ENCODE peak calls at places on chromosomes 5 and 9, in seven cellular contexts. T is trophoblast cell, F is neuronal stem cell, W is IMR-90, U is H9, O is H1, Z is mesenchymal stem cell. H is an unnamed sample.

GRCh38 chr9:118108971-118109370 is 404.8 kb downstream of the TLR4 start:
- DNase-seq in T (no peak), F (no peak), W (no peak), U (no peak), O (no peak), Z (no peak), H (no peak)

GRCh38 chr9:135958485-135958884 is 2.7 kb downstream of the UBAC1 start:
- DNase-seq in T (no peak), F (no peak), W (no peak), U (no peak), O (no peak), Z (no peak), H (no peak)

GRCh38 chr5:91556-92263 is at the start of gene PLEKHG4B:
- DNase-seq in T (no peak), F (peak; percentile 84), W (no peak), U (peak; percentile 93), O (peak; percentile 96), Z (no peak), H (peak; percentile 90)

GRCh38 chr9:20873240-20873860 is 158.1 kb downstream of the HACD4 start:
- DNase-seq in T (peak; percentile 10), F (no peak), W (peak; percentile 53), U (no peak), O (no peak), Z (peak; percentile 26), H (no peak)

GRCh38 chr5:36561596-36561995 is 44.8 kb upstream of the SLC1A3 start:
- DNase-seq in T (no peak), F (no peak), W (no peak), U (no peak), O (no peak), Z (no peak), H (no peak)

GRCh38 chr9:110189001-110189400 is 19.0 kb downstream of the C9orf152 start:
- DNase-seq in T (no peak), F (no peak), W (peak; percentile 18), U (no peak), O (no peak), Z (peak; percentile 66), H (no peak)

GRCh38 chr9:133003671-133004090 is 25.2 kb downstream of the GFI1B start:
- DNase-seq in T (no peak), F (no peak), W (no peak), U (peak; percentile 70), O (no peak), Z (no peak), H (peak; percentile 43)

GRCh38 chr5:36704131-36704530 is 97.7 kb downstream of the SLC1A3 start:
- DNase-seq in T (no peak), F (no peak), W (no peak), U (no peak), O (no peak), Z (no peak), H (no peak)

GRCh38 chr5:142320851-142321560 is 3.8 kb downstream of the SPRY4 start:
- DNase-seq in T (no peak), F (peak; percentile 39), W (peak; percentile 47), U (peak; percentile 39), O (no peak), Z (peak; percentile 41), H (no peak)

GRCh38 chr9:133120343-133121199 is 469 bp downstream of the RALGDS start:
- DNase-seq in T (no peak), F (no peak), W (no peak), U (peak; percentile 43), O (peak; percentile 67), Z (no peak), H (no peak)

DNA sequence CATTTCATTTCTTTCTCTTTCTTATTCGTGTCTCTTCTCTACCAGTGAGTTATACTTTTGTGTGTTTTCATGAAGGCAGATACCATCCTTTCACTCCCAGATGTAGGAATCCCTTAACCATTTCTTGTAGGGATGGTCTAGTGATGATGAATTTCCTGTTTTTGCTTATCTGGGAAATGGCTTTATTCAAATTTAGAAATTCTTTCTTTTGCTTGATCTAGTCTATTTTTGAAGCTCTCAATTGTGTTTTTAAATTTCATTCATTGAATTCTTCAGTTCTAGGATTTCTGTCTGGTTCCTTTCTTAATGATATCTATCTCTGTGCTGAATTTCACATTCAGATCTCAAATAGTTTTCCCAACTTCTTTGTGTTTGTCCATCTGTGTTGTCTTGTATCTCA is 95.9 kb upstream of the TBC1D2 start:
- DNase-seq in T (no peak), F (no peak), W (no peak), U (no peak), O (no peak), Z (no peak), H (no peak)
- H3K23ac ChIP-seq in T (no peak overlapping the region), F (no peak overlapping the region), W (no peak overlapping the region), U (no peak overlapping the region), O (no peak overlapping the region), Z (no peak overlapping the region), H (no peak overlapping the region)

GRCh38 chr9:128383791-128384190 is 12.6 kb downstream of the URM1 start:
- DNase-seq in T (no peak), F (no peak), W (no peak), U (no peak), O (no peak), Z (no peak), H (no peak)
- H3K23ac ChIP-seq in T (no peak overlapping the region), F (no peak overlapping the region), W (no peak overlapping the region), U (no peak overlapping the region), O (no peak overlapping the region), Z (no peak overlapping the region), H (no peak overlapping the region)

DNA sequence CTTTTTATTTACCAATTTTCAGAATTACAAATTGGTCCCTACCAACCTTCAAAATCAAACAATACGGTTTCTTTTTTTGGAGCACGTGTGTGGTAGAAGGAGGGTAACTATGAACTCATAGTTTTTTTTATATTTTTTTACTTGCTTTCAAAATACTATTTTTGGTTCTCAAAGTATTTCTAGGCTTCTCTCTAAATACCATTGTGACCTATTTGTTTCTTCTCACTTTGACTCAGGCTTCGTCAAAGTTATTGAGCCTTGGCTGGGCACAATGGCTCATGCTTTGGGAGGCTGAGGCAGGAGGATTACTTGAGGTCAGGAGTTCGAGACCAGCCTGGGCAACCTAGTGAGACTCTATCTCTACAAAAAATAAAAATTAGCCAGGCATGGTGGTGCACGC is 11.6 kb upstream of the KIF27 start:
- DNase-seq in T (no peak), F (no peak), W (no peak), U (no peak), O (no peak), Z (no peak), H (no peak)
- H3K23ac ChIP-seq in T (no peak overlapping the region), F (no peak overlapping the region), W (no peak overlapping the region), U (no peak overlapping the region), O (no peak overlapping the region), Z (no peak overlapping the region), H (no peak overlapping the region)

DNA sequence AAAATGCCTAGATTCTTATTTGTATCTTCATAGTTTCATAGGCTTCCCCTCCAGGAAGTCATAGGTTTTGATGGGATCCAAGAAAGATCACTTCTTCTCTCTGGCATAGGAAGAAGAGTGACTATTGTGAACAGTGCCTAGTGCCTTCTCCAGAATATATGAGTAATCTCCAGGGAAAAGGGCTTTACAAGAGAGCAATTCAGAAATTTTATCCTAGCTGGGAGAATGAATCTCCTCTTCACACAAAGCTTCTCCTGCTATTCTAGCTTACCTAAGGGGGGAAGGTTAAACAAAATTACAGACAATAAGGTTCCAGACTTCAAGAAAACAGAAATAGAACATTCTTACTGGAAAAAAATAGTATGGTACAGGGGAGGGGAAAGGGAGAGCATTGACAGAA is 1193.3 kb upstream of the CDH6 start:
- DNase-seq in T (no peak), F (no peak), W (no peak), U (no peak), O (no peak), Z (no peak), H (no peak)
- H3K23ac ChIP-seq in T (no peak overlapping the region), F (no peak overlapping the region), W (no peak overlapping the region), U (no peak overlapping the region), O (no peak overlapping the region), Z (no peak overlapping the region), H (no peak overlapping the region)

GRCh38 chr5:54520438-54520846 is 2.9 kb downstream of the SNX18 start:
- DNase-seq in T (no peak), F (no peak), W (peak; percentile 56), U (no peak), O (no peak), Z (peak; percentile 67), H (peak; percentile 69)
- H3K23ac ChIP-seq in T (no peak overlapping the region), F (no peak overlapping the region), W (peak overlapping the region; percentile 99), U (no peak overlapping the region), O (no peak overlapping the region), Z (peak overlapping the region; percentile 95), H (no peak overlapping the region)

DNA sequence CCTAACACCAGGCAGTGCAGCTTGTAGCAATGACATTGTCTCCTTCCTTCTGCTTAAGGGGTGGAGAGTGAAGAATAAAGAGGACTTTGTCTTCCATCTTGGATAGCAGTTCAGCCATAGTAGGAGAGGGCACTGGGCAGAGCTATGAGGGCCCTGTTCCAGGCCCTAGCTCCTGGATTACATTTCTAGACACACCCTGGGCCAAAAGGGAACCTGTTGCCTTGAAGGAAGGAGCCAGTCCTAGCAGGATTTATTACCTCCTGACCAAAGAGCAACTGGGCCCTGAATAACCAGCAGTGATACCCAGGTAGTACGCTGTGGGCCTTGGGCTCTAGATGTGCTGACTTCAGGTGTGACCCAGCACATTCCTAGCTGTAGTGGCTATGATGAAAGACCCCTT is 95.8 kb downstream of the RMI1 start:
- DNase-seq in T (no peak), F (no peak), W (no peak), U (no peak), O (no peak), Z (no peak), H (no peak)
- H3K23ac ChIP-seq in T (no peak overlapping the region), F (no peak overlapping the region), W (no peak overlapping the region), U (no peak overlapping the region), O (no peak overlapping the region), Z (no peak overlapping the region), H (no peak overlapping the region)

DNA sequence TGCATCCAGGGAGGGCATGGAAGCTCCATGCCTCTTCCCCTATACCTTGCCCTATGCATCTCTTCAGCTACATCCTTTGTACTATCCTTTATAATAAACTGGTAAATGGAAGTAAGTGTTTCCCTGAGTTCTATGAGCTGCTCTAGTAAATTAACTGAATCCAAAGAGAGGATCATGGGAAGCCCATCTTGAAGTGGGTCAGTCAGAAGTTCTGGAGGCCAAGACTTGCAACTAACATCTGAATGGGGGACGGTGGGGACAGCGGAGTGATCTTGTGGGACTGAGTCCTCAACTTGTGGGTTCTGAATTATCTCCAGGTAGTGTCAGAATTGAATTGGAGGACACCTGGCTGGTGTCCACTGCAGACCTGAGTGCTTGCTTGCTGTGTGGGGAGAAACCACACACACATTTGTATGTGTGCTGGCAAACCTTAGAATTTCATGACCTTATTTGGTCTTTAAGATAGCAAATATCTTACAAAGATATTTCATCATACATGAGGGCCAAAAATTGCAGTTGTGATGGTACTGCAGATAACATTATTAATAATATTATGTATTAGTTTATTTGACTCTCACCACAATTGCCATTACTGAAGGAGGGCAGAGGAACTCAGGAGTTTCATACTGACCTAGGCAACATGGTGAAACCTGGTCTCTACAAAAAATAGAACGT is 5.5 kb upstream of the PRELID2 start:
- DNase-seq in T (no peak), F (no peak), W (no peak), U (no peak), O (no peak), Z (no peak), H (no peak)
- H3K23ac ChIP-seq in T (no peak overlapping the region), F (no peak overlapping the region), W (no peak overlapping the region), U (no peak overlapping the region), O (no peak overlapping the region), Z (no peak overlapping the region), H (no peak overlapping the region)